ENCODE peak calls at places on chromosomes 7 and 10, in four cellular contexts. One of them, this sample, is unnamed.

GRCh38 chr7:104968648-104969047 is 45.4 kb upstream of the KMT2E start:
- DNase-seq in non-pigmented ciliary epithelial cell: no peak
- DNase-seq in esophagus squamous epithelium: no peak
- DNase-seq in transverse colon: no peak
- DNase-seq in this sample: no peak

GRCh38 chr7:16531682-16532081 is 5.1 kb downstream of the LRRC72 start:
- DNase-seq in esophagus squamous epithelium: no peak
- DNase-seq in non-pigmented ciliary epithelial cell: no peak
- DNase-seq in transverse colon: no peak
- DNase-seq in this sample: no peak

GRCh38 chr10:100735345-100736143 is 9.8 kb upstream of the PAX2 start:
- DNase-seq in transverse colon: no peak
- DNase-seq in esophagus squamous epithelium: no peak
- DNase-seq in non-pigmented ciliary epithelial cell: no peak
- DNase-seq in this sample: no peak

GRCh38 chr10:129274928-129275474 is 192.0 kb upstream of the MGMT start:
- DNase-seq in transverse colon: no peak
- DNase-seq in esophagus squamous epithelium: no peak
- DNase-seq in non-pigmented ciliary epithelial cell: no peak
- DNase-seq in this sample: no peak

GRCh38 chr10:62632071-62632809 is 172.3 kb upstream of the ADO start:
- DNase-seq in transverse colon: peak
- DNase-seq in non-pigmented ciliary epithelial cell: no peak
- DNase-seq in esophagus squamous epithelium: no peak
- DNase-seq in this sample: peak

GRCh38 chr10:66513504-66513903 is 412.3 kb upstream of the LRRTM3 start:
- DNase-seq in non-pigmented ciliary epithelial cell: no peak
- DNase-seq in transverse colon: no peak
- DNase-seq in esophagus squamous epithelium: no peak
- DNase-seq in this sample: no peak

GRCh38 chr7:116468534-116468933 is 31.0 kb upstream of the CAV2 start:
- DNase-seq in non-pigmented ciliary epithelial cell: no peak
- DNase-seq in transverse colon: no peak
- DNase-seq in esophagus squamous epithelium: no peak
- DNase-seq in this sample: no peak

GRCh38 chr7:13945670-13946069 is 43.8 kb downstream of the ETV1 start:
- DNase-seq in transverse colon: no peak
- DNase-seq in esophagus squamous epithelium: no peak
- DNase-seq in non-pigmented ciliary epithelial cell: peak
- DNase-seq in this sample: no peak

GRCh38 chr10:104033401-104033930 is 52.2 kb downstream of the COL17A1 start:
- DNase-seq in esophagus squamous epithelium: no peak
- DNase-seq in transverse colon: no peak
- DNase-seq in non-pigmented ciliary epithelial cell: no peak
- DNase-seq in this sample: no peak

GRCh38 chr7:95794917-95795515 is 22.7 kb downstream of the DYNC1I1 start:
- DNase-seq in transverse colon: no peak
- DNase-seq in non-pigmented ciliary epithelial cell: no peak
- DNase-seq in esophagus squamous epithelium: no peak
- DNase-seq in this sample: no peak

GRCh38 chr7:21305455-21306235 is 122.2 kb upstream of the SP4 start:
- DNase-seq in non-pigmented ciliary epithelial cell: no peak
- DNase-seq in transverse colon: no peak
- DNase-seq in esophagus squamous epithelium: no peak
- DNase-seq in this sample: no peak

GRCh38 chr7:110484316-110484715 is 606.6 kb upstream of the LRRN3 start:
- DNase-seq in non-pigmented ciliary epithelial cell: no peak
- DNase-seq in transverse colon: no peak
- DNase-seq in esophagus squamous epithelium: no peak
- DNase-seq in this sample: no peak

GRCh38 chr10:9140373-9140772 is 1085.9 kb downstream of the GATA3 start:
- DNase-seq in transverse colon: no peak
- DNase-seq in non-pigmented ciliary epithelial cell: no peak
- DNase-seq in esophagus squamous epithelium: no peak
- DNase-seq in this sample: no peak

GRCh38 chr7:6375346-6376101 is 72.2 kb downstream of the DAGLB start:
- DNase-seq in esophagus squamous epithelium: no peak
- DNase-seq in non-pigmented ciliary epithelial cell: no peak
- DNase-seq in transverse colon: no peak
- DNase-seq in this sample: peak

GRCh38 chr7:6057316-6058128 is 26.3 kb downstream of the ANKRD61 start:
- DNase-seq in esophagus squamous epithelium: no peak
- DNase-seq in transverse colon: no peak
- DNase-seq in non-pigmented ciliary epithelial cell: no peak
- DNase-seq in this sample: no peak

GRCh38 chr7:132002343-132002968 is 446.0 kb upstream of the PODXL start:
- DNase-seq in transverse colon: no peak
- DNase-seq in esophagus squamous epithelium: no peak
- DNase-seq in non-pigmented ciliary epithelial cell: no peak
- DNase-seq in this sample: no peak

GRCh38 chr10:94583164-94583563 is 37.6 kb downstream of the HELLS start:
- DNase-seq in transverse colon: no peak
- DNase-seq in esophagus squamous epithelium: no peak
- DNase-seq in non-pigmented ciliary epithelial cell: no peak
- DNase-seq in this sample: no peak

This sample was measured in Peyer's patch.